ENCODE peak calls at places on chromosomes 4 and X, in five cellular contexts. H is NCI-H1092 treated with DMSO at 0.1 percent for 48 hours, E is substantia nigra, U is left colon, Z is HEK293T. N is an unnamed sample.

GRCh38 chrX:110442631-110443030 is 84.0 kb downstream of the RTL9 start:
- DNase-seq in H (peak), E (no peak), U (no peak), Z (peak), N (no peak)

GRCh38 chr4:74218201-74218600 is 60.3 kb downstream of the MTHFD2L start:
- DNase-seq in H (no peak), E (no peak), U (no peak), Z (no peak), N (no peak)

GRCh38 chr4:69759189-69759604 is 1.2 kb downstream of the SULT1B1 start:
- DNase-seq in H (no peak), E (no peak), U (no peak), Z (no peak), N (no peak)

GRCh38 chr4:20393486-20394100 is 141.9 kb downstream of the SLIT2 start:
- DNase-seq in H (peak), E (no peak), U (no peak), Z (no peak), N (no peak)

GRCh38 chr4:170089743-170090666 is at the start of gene AADAT:
- DNase-seq in H (peak), E (peak), U (peak), Z (peak), N (peak)

GRCh38 chr4:109574931-109575804 is 15.1 kb downstream of the MCUB start:
- DNase-seq in H (no peak), E (no peak), U (no peak), Z (no peak), N (no peak)

GRCh38 chr4:8182858-8183725 is 16.0 kb upstream of the SH3TC1 start:
- DNase-seq in H (no peak), E (no peak), U (peak), Z (peak), N (no peak)

GRCh38 chrX:23799469-23800065 is 16.6 kb downstream of the SAT1 start:
- DNase-seq in H (no peak), E (no peak), U (no peak), Z (no peak), N (no peak)

GRCh38 chr4:123871351-123871750 is 474.8 kb downstream of the SPRY1 start:
- DNase-seq in H (no peak), E (no peak), U (no peak), Z (no peak), N (no peak)

GRCh38 chr4:75736862-75737261 is 12.5 kb downstream of the USO1 start:
- DNase-seq in H (no peak), E (no peak), U (no peak), Z (no peak), N (no peak)

GRCh38 chr4:186946682-186947294 is 223.1 kb upstream of the FAT1 start:
- DNase-seq in H (peak), E (no peak), U (peak), Z (peak), N (no peak)

GRCh38 chr4:44927361-44928061 is 201.2 kb upstream of the GNPDA2 start:
- DNase-seq in H (peak), E (no peak), U (no peak), Z (peak), N (no peak)

GRCh38 chr4:56424697-56425514 is 10.5 kb downstream of the PPAT start:
- DNase-seq in H (no peak), E (no peak), U (peak), Z (peak), N (no peak)

GRCh38 chr4:1113311-1114009 is at the start of gene RNF212:
- DNase-seq in H (no peak), E (no peak), U (peak), Z (no peak), N (no peak)

GRCh38 chr4:76001760-76002159 is 5.5 kb downstream of the CXCL9 start:
- DNase-seq in H (no peak), E (no peak), U (no peak), Z (no peak), N (no peak)

GRCh38 chrX:107355533-107355932 is 93.9 kb upstream of the FRMPD3 start:
- DNase-seq in H (no peak), E (no peak), U (no peak), Z (no peak), N (no peak)

GRCh38 chr4:80611366-80611765 is 275.8 kb downstream of the CFAP299 start:
- DNase-seq in H (no peak), E (no peak), U (no peak), Z (no peak), N (no peak)

GRCh38 chr4:24322986-24323385 is 261.4 kb downstream of the DHX15 start:
- DNase-seq in H (no peak), E (no peak), U (no peak), Z (no peak), N (no peak)

GRCh38 chrX:33211356-33212254 is at the start of gene DMD:
- DNase-seq in H (no peak), E (peak), U (no peak), Z (no peak), N (no peak)

GRCh38 chr4:137124278-137124932 is 407.9 kb downstream of the PCDH18 start:
- DNase-seq in H (peak), E (no peak), U (no peak), Z (peak), N (no peak)

GRCh38 chr4:66767442-66767841 is 777.9 kb downstream of the CENPC start:
- DNase-seq in H (no peak), E (no peak), U (no peak), Z (no peak), N (no peak)

GRCh38 chr4:48403358-48403757 is 62.0 kb downstream of the SLAIN2 start:
- DNase-seq in H (no peak), E (no peak), U (no peak), Z (no peak), N (no peak)

GRCh38 chr4:76504613-76505465 is 69.8 kb downstream of the SHROOM3 start:
- DNase-seq in H (peak), E (no peak), U (no peak), Z (peak), N (no peak)

GRCh38 chr4:2249526-2249991 is 7.6 kb upstream of the HAUS3 start:
- DNase-seq in H (no peak), E (no peak), U (no peak), Z (no peak), N (no peak)

GRCh38 chr4:338759-339097 is 1.1 kb downstream of the ZNF141 start:
- DNase-seq in H (no peak), E (no peak), U (no peak), Z (no peak), N (no peak)

GRCh38 chr4:100986360-100986868 is 360.9 kb downstream of the PPP3CA start:
- DNase-seq in H (no peak), E (no peak), U (no peak), Z (no peak), N (no peak)

GRCh38 chr4:4837921-4838601 is 21.4 kb upstream of the MSX1 start:
- DNase-seq in H (no peak), E (no peak), U (no peak), Z (no peak), N (no peak)

GRCh38 chrX:50154429-50154828 is 46.4 kb downstream of the AKAP4 start:
- DNase-seq in H (no peak), E (no peak), U (no peak), Z (no peak), N (no peak)

GRCh38 chrX:144601010-144601409 is 646.3 kb upstream of the SPANXN1 start:
- DNase-seq in H (no peak), E (no peak), U (no peak), Z (no peak), N (no peak)

GRCh38 chr4:4327652-4328121 is 37.6 kb downstream of the ZBTB49 start:
- DNase-seq in H (no peak), E (peak), U (no peak), Z (peak), N (no peak)

GRCh38 chr4:15400276-15400675 is 27.6 kb upstream of the C1QTNF7 start:
- DNase-seq in H (no peak), E (no peak), U (no peak), Z (no peak), N (no peak)

GRCh38 chr4:173025131-173025530 is 143.5 kb upstream of the GALNT7 start:
- DNase-seq in H (peak), E (peak), U (peak), Z (peak), N (no peak)

GRCh38 chr4:112973897-112974296 is 75.6 kb upstream of the ANK2 start:
- DNase-seq in H (peak), E (no peak), U (no peak), Z (no peak), N (no peak)

GRCh38 chrX:93585661-93586060 is 87.7 kb downstream of the NAP1L3 start:
- DNase-seq in H (no peak), E (no peak), U (no peak), Z (no peak), N (no peak)

GRCh38 chr4:46123872-46124755 is at the start of gene GABRG1:
- DNase-seq in H (no peak), E (no peak), U (no peak), Z (no peak), N (no peak)